ENCODE peak calls at places on chromosomes 7 and 10, in ten cellular contexts. X is ovary, K is IMR-90, Z is thyroid gland, P is lower lobe of right lung, Y is HL-60, C is prostate gland, L is adrenal gland, N is tibial artery, A is vagina. B is an unnamed sample.

GRCh38 chr7:113087278-113087998 is 811 bp upstream of the GPR85 start:
- DNase-seq in X (no peak), K (peak), Z (no peak), P (no peak), Y (peak), C (no peak), L (no peak), N (no peak), A (no peak), B (no peak)

GRCh38 chr7:1668932-1669485 is 1.1 kb upstream of the ELFN1 start:
- DNase-seq in X (peak), K (peak), Z (no peak), P (peak), Y (no peak), C (no peak), L (peak), N (peak), A (no peak), B (peak)

GRCh38 chr7:117458977-117459583 is 20.7 kb upstream of the CFTR start:
- DNase-seq in X (no peak), K (peak), Z (no peak), P (no peak), Y (no peak), C (no peak), L (no peak), N (no peak), A (no peak), B (no peak)

GRCh38 chr7:801940-802364 is 30.3 kb upstream of the SUN1 start:
- DNase-seq in X (peak), K (no peak), Z (peak), P (peak), Y (no peak), C (no peak), L (peak), N (peak), A (no peak), B (peak)

GRCh38 chr10:52442576-52442975 is 128.5 kb downstream of the DKK1 start:
- DNase-seq in X (no peak), K (peak), Z (no peak), P (no peak), Y (no peak), C (no peak), L (peak), N (no peak), A (no peak), B (no peak)

GRCh38 chr10:78715435-78715834 is 353.3 kb upstream of the ZMIZ1 start:
- DNase-seq in X (no peak), K (no peak), Z (no peak), P (no peak), Y (no peak), C (no peak), L (no peak), N (no peak), A (no peak), B (no peak)

GRCh38 chr10:79926037-79926436 is 22.9 kb downstream of the SFTPD start:
- DNase-seq in X (no peak), K (no peak), Z (no peak), P (no peak), Y (no peak), C (no peak), L (no peak), N (no peak), A (peak), B (no peak)

GRCh38 chr10:102546606-102547310 is 43.0 kb downstream of the SUFU start:
- DNase-seq in X (no peak), K (peak), Z (no peak), P (no peak), Y (peak), C (no peak), L (no peak), N (no peak), A (no peak), B (peak)

GRCh38 chr10:14889318-14889717 is 10.7 kb downstream of the SUV39H2 start:
- DNase-seq in X (no peak), K (no peak), Z (no peak), P (no peak), Y (no peak), C (no peak), L (no peak), N (no peak), A (no peak), B (no peak)

GRCh38 chr7:93750986-93751385 is 139.6 kb downstream of the TFPI2 start:
- DNase-seq in X (no peak), K (no peak), Z (no peak), P (no peak), Y (no peak), C (no peak), L (no peak), N (no peak), A (no peak), B (no peak)

DNA sequence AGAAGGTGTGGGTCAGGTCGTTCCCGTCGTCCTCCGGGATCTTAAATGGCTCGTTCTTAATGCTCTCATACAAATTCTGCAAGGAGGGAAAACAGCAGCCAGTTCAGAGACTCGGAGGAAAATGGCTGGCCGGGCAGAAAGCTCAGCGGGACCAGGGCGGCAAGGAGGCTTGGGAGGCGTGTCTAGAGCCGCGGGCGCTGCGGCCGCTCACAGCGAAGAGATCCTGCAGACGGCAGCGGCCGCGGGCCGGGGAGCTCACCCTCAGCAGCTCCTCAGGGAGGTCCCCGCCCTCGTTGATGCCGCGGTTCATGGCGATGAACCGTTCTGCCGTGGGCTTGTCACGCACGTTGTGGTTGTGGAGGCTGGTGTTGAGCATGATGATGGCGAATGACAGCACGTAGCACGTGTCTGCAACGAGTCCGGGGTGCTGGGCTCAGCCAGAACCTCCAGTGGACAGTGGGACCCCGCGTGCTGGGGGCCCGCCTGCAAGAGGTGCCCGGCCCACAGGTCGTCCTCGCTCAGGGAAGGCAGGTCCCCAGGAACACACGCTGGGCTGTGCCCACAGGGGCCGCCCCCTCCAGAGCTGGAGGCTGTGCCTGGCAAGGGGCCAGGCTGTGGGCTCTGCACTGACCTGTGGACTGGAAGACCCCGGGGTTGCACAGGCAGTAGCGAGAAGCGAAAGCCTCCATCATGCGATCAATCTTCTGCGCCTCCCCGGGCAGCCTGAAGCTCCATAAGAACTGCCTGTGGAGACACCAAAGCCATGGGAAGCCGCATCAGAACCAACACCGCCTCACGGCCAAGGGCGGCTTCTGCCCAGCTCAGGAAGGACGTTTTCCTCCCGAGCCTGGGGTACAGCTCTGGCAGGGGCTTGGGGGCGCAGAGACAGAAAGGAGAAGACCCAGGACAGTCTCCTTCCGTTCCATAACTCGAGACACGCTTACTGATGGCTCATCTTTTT is 101.6 kb downstream of the CYTH3 start:
- DNase-seq in X (no peak), K (no peak), Z (no peak), P (no peak), Y (no peak), C (no peak), L (no peak), N (no peak), A (no peak), B (no peak)
- H3K4me3 ChIP-seq in X (no peak), K (no peak), Z (no peak), P (no peak), Y (no peak), C (no peak), L (no peak), N (no peak), A (no peak), B (no peak)

GRCh38 chr10:29713450-29713849 is 78.7 kb upstream of the SVIL start:
- DNase-seq in X (no peak), K (no peak), Z (no peak), P (no peak), Y (no peak), C (no peak), L (no peak), N (no peak), A (no peak), B (no peak)

GRCh38 chr10:29710128-29710527 is 75.4 kb upstream of the SVIL start:
- DNase-seq in X (no peak), K (no peak), Z (no peak), P (no peak), Y (no peak), C (no peak), L (no peak), N (no peak), A (no peak), B (no peak)

GRCh38 chr10:29709484-29710002 is 74.8 kb upstream of the SVIL start:
- DNase-seq in X (no peak), K (no peak), Z (no peak), P (no peak), Y (no peak), C (no peak), L (no peak), N (no peak), A (no peak), B (no peak)

GRCh38 chr10:29714096-29714874 is 79.5 kb upstream of the SVIL start:
- DNase-seq in X (no peak), K (peak), Z (no peak), P (no peak), Y (no peak), C (no peak), L (peak), N (no peak), A (no peak), B (no peak)

GRCh38 chr10:29712108-29712507 is 77.3 kb upstream of the SVIL start:
- DNase-seq in X (no peak), K (peak), Z (no peak), P (no peak), Y (no peak), C (no peak), L (no peak), N (no peak), A (no peak), B (no peak)
- H3K27ac ChIP-seq in X (no peak), K (no peak), Z (no peak), P (no peak), Y (no peak), C (no peak), L (no peak), N (no peak), A (no peak), B (no peak)

GRCh38 chr10:117107280-117107679 is 30.8 kb downstream of the VAX1 start:
- DNase-seq in X (no peak), K (no peak), Z (no peak), P (no peak), Y (peak), C (no peak), L (no peak), N (no peak), A (no peak), B (no peak)

DNA sequence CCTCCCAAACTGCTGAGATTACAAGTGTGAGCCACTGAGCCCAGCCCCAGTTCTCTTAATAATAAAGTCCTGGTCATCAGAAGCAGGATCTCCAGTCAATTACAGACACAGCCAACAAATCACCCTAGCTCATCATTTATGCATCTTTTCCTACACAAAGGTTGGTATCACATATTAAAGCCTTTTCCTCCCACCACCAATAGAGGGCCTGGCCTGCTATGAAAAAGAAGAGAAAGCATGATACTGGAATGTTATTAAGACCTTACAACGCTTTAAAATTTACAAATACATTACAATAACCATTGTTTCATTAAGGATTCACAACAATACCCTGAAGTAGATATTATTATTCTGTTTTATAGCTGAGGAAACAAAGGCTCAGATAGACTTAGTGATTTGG is 25.9 kb downstream of the VAX1 start:
- DNase-seq in X (no peak), K (no peak), Z (no peak), P (no peak), Y (no peak), C (no peak), L (no peak), N (no peak), A (no peak), B (no peak)
- TF ChIP-seq CTCF in X (no peak), K (no peak), Z (no peak), P (no peak), Y (no peak), C (no peak), L (no peak), N (no peak), A (no peak), B (no peak)

DNA sequence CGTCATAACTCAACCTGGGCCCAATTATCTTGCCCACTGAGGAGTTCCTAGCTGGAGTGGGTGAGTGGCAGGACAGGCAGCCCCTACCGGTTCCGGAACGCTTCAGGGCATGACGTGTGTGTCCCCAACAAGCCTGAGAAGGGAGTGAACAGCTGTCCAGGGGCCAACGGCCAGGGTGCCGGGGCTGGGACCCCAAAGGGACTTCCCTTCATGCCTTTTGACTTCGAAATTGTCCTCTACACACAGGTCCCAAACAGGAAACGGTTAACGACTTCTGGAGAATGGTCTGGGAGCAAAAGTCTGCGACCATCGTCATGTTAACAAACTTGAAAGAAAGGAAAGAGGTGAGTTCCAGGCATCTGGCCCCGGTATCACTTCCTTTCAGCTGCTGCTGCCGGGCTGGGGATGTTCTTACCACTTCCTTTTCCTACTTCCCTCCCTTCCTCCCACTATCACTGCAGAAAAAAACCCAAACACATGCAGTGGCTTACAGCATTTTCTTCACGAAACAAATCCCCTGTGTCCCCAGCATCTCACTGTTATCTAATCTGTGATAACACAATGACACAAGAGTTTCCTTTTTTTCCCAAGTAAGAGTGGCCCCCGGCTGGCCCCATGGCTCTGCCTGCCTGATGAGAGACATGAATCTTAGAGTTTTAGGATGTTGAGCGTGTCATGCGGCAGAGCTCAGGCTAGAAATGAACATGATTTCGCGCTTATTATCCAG is 63.2 kb downstream of the MKI67 start:
- DNase-seq in X (no peak), K (no peak), Z (peak), P (no peak), Y (peak), C (no peak), L (peak), N (no peak), A (no peak), B (peak)
- H3K4me3 ChIP-seq in X (no peak), K (no peak), Z (no peak), P (peak), Y (peak), C (no peak), L (no peak), N (no peak), A (no peak), B (peak)

B was measured in coronary artery.